ENCODE peak calls at places on chromosome 22, in eight cellular contexts. M is GM12878, Y is fibroblast of lung, K is AG04450, B is PC-3, E is dorsolateral prefrontal cortex, R is heart left ventricle, I is foreskin fibroblast. T is an unnamed sample.

GRCh38 chr22:26680485-26680884 is 23.1 kb downstream of the MIAT start:
- DNase-seq in E (no peak), R (no peak), K (no peak), I (no peak), M (no peak), Y (no peak), B (no peak), T (no peak)

GRCh38 chr22:49097171-49097925 is 730.3 kb downstream of the BRD1 start:
- DNase-seq in K (no peak), M (no peak), I (no peak), R (no peak), Y (no peak), E (no peak), B (no peak), T (no peak)

GRCh38 chr22:40009953-40010751 is 15.4 kb downstream of the FAM83F start:
- DNase-seq in R (no peak), K (no peak), I (no peak), Y (no peak), M (no peak), B (no peak), E (no peak), T (no peak)

GRCh38 chr22:29073618-29074275 is 912 bp downstream of the KREMEN1 start:
- DNase-seq in R (peak; percentile 43), M (no peak), K (no peak), B (no peak), I (peak; percentile 80), E (no peak), Y (peak; percentile 17), T (no peak)

GRCh38 chr22:36027960-36028645 is 521 bp downstream of the RBFOX2 start:
- DNase-seq in K (no peak), E (peak; percentile 35), I (no peak), B (peak; percentile 52), M (no peak), Y (no peak), R (peak; percentile 37), T (no peak)

GRCh38 chr22:35612903-35613302 is 4.2 kb downstream of the MB start:
- DNase-seq in Y (no peak), K (no peak), E (no peak), I (no peak), R (peak; percentile 74), B (no peak), M (no peak), T (no peak)

GRCh38 chr22:27513021-27513420 is 288.5 kb downstream of the MN1 start:
- DNase-seq in I (no peak), Y (no peak), K (no peak), R (no peak), E (no peak), B (no peak), M (no peak), T (no peak)

GRCh38 chr22:32579533-32580220 is 105.1 kb downstream of the FBXO7 start:
- DNase-seq in R (peak; percentile 16), K (no peak), M (no peak), Y (peak; percentile 95), E (no peak), I (peak; percentile 84), B (no peak), T (no peak)

GRCh38 chr22:36644333-36644757 is 59.2 kb downstream of the CACNG2 start:
- DNase-seq in E (no peak), Y (peak; percentile 92), R (no peak), I (peak; percentile 94), M (no peak), K (peak; percentile 79), B (peak; percentile 94), T (peak; percentile 43)

GRCh38 chr22:47162865-47163264 is 400.4 kb downstream of the TBC1D22A start:
- DNase-seq in R (no peak), E (no peak), K (no peak), Y (no peak), I (no peak), M (no peak), B (no peak), T (no peak)

GRCh38 chr22:46377566-46378498 is 42.3 kb downstream of the TRMU start:
- DNase-seq in R (no peak), K (no peak), E (no peak), Y (no peak), M (no peak), B (peak; percentile 79), I (peak; percentile 23), T (no peak)

GRCh38 chr22:46079861-46080821 is 70.2 kb upstream of the PPARA start:
- DNase-seq in B (peak; percentile 79), I (peak; percentile 94), Y (peak; percentile 71), K (no peak), M (no peak), E (peak; percentile 94), R (peak; percentile 79), T (no peak)

GRCh38 chr22:47206819-47207218 is 444.4 kb downstream of the TBC1D22A start:
- DNase-seq in I (no peak), M (no peak), B (no peak), Y (no peak), R (no peak), E (no peak), K (no peak), T (no peak)

GRCh38 chr22:46845281-46846153 is 83.1 kb downstream of the TBC1D22A start:
- DNase-seq in M (no peak), K (no peak), I (peak; percentile 71), E (peak; percentile 41), B (peak; percentile 38), Y (peak; percentile 86), R (no peak), T (no peak)

GRCh38 chr22:45930324-45930723 is 46.6 kb downstream of the WNT7B start:
- DNase-seq in R (no peak), M (no peak), Y (no peak), I (no peak), B (no peak), E (no peak), K (no peak), T (no peak)

GRCh38 chr22:35301370-35301874 is 1.7 kb downstream of the TOM1 start:
- DNase-seq in I (peak; percentile 76), B (peak; percentile 79), K (peak; percentile 70), Y (peak; percentile 94), E (no peak), R (no peak), M (no peak), T (no peak)

GRCh38 chr22:46830001-46830715 is 67.7 kb downstream of the TBC1D22A start:
- DNase-seq in I (peak; percentile 77), M (no peak), B (peak; percentile 84), E (peak; percentile 46), Y (peak; percentile 46), R (peak; percentile 38), K (no peak), T (no peak)

DNA sequence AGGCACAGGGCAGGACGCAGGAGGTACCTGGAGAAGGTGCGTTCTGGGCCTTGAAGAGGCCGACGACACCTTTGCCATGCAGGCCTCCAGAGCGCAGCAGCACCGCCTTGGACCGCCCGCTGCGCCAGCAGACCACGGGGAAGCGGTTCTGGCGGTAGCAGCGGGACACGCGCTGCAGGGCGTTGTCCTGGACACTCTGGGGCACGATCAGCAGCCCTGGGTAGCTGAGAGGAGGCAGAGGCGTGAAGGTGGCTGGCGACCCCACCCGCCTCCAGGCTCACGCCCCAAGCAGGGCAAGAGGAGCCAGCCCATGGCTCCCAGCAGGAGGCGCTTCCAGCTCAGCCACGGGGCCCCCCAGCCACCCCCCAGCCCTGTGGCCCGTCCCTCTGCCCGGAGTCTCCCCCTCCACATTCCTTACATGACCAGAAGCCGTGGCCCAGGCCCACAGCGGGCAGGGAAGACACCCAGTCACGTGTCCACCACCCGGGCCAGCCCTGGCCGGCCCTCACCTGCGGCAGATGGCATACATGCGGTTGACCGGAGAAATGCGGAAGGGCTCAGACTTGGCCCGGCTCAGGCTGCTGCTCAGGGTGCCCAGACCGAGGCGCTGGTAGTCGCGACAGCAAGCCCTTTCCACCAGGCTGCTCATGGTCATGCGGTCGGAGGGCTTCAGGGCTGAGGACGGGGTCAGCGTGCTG is 15.2 kb downstream of the SBF1 start:
- DNase-seq in R (no peak), E (no peak), Y (no peak), I (no peak), M (no peak), K (no peak), B (no peak), T (no peak)
- TF ChIP-seq CTCF in R (no peak), E (no peak), Y (no peak), I (no peak), M (no peak), K (no peak), B (no peak), T (no peak)

DNA sequence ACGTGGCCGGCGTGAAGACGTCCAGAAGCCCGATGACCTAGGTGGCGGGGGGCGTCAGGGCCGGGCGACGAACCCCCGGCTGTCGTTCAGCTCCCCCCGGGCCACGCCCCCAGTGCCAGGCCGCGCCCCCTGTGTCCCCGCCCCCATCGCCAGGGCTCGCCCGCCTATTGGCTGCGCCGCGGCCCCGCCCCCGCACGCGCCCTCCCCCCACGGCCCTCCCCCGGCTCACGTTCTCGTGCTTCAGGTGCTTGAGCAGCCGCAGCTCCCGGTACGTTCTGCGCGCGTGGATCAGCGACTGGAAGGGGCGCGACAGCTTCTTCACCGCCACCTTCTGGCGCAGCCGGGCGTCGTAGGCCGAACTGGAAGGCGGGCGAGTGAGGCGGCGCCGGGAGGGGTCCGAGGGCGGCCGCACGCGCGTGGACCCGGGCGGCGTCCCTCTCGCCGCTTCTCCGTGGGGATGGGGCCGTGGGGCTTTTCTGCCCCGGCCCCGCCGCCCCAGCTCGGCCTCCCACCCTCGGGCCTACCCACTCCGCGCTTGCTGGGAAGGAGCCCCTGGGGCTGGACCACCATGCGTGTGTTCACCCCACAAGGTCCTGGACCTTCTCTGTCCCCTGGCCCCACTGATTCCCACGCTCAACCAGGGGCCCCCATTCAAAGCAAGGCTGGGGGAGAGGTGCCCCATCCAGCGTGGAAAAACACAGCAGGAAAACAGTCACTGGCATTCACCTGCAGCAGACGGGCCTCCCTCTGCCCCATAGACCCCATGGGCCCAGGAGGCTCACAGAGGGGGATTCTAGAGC is 2.4 kb downstream of the MAPK11 start:
- DNase-seq in K (no peak), I (peak; percentile 84), R (peak; percentile 61), B (no peak), E (peak; percentile 59), M (no peak), Y (peak; percentile 41), T (peak; percentile 59)
- H3K4me3 ChIP-seq in K (peak overlapping the region; percentile 54), I (peak overlapping the region; percentile 45), R (peak overlapping the region; percentile 54), B (no peak overlapping the region), E (peak overlapping the region; percentile 66), M (no peak overlapping the region), Y (no peak overlapping the region), T (no peak overlapping the region)

DNA sequence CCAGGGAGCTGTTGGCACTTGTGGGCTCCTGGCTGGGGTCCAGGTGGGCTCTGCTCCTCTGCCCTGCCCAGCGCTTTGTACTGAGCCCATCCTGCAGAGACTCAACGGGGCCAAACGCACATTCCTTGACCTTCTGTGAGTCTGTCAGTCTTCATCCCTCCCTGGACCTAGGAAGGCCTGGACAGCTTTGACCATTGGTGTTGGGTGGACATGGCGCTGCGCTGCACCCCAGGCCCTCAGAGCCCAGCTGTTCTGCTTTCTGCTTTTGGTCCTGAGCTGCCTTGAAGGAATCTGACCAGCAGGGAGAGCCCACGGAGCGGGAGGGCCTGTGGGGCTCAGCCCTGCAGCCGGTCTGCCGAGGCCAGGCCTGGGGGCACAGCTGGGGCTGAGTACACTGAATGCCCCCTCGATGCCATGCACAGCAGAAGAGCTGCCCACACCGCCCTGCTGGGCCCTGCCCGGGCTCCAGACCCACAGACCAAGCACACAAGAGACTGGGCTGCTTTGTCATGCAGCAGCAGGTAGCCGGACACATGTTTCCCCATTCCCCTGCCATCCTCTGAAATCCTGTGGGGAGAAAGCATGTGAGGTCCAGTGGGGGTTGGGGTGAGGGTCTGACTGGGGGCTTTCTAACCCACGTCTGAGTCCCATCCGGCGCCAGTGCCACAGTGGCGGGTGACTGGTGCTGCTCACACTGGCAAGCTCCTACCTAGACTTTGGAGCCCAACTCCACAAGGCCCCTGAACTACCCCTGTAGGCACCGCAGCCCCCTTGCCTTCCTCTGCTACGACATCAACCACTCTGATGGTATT is 24.1 kb upstream of the CCDC188 start:
- DNase-seq in R (no peak), Y (no peak), K (no peak), B (no peak), I (peak; percentile 45), E (no peak), M (no peak), T (peak; percentile 6)
- TF ChIP-seq CTCF in R (peak; percentile 13), Y (peak; percentile 15), K (peak; percentile 44), B (peak; percentile 31), I (peak; percentile 33), E (no peak), M (no peak), T (no peak)

GRCh38 chr22:24207264-24208011 is 26.2 kb downstream of the SUSD2 start:
- DNase-seq in M (no peak), R (no peak), K (no peak), B (no peak), Y (no peak), I (peak; percentile 23), E (no peak), T (no peak)
- H3K4me3 ChIP-seq in M (no peak overlapping the region), R (no peak overlapping the region), K (no peak overlapping the region), B (peak overlapping the region; percentile 41), Y (no peak overlapping the region), I (no peak overlapping the region), E (no peak overlapping the region), T (no peak overlapping the region)

T was measured in GM12865.